ENCODE peak calls at places on chromosome 7, in eight cellular contexts. N, J, S, T, C, G, L and U are unnamed samples.

GRCh38 chr7:88331322-88331721 is 24.6 kb upstream of the STEAP4 start:
- DNase-seq in N (no peak), J (no peak), S (no peak), T (no peak), C (no peak), G (no peak), L (no peak), U (no peak)

GRCh38 chr7:99224263-99224947 is 16.5 kb upstream of the KPNA7 start:
- DNase-seq in N (peak), J (peak), S (peak), T (no peak), C (no peak), G (no peak), L (peak), U (peak)

GRCh38 chr7:22672892-22673637 is 53.9 kb upstream of the IL6 start:
- DNase-seq in N (peak), J (peak), S (no peak), T (no peak), C (no peak), G (no peak), L (no peak), U (no peak)

GRCh38 chr7:87548123-87548919 is 52.4 kb downstream of the ABCB1 start:
- DNase-seq in N (peak), J (no peak), S (peak), T (no peak), C (no peak), G (no peak), L (no peak), U (no peak)

GRCh38 chr7:134905375-134905774 is 80.9 kb upstream of the AGBL3 start:
- DNase-seq in N (peak), J (no peak), S (no peak), T (no peak), C (no peak), G (no peak), L (no peak), U (no peak)

GRCh38 chr7:79302281-79302680 is 151.2 kb downstream of the MAGI2 start:
- DNase-seq in N (no peak), J (no peak), S (no peak), T (no peak), C (no peak), G (no peak), L (no peak), U (no peak)

GRCh38 chr7:30470783-30471182 is 7.8 kb downstream of the NOD1 start:
- DNase-seq in N (peak), J (peak), S (no peak), T (no peak), C (no peak), G (no peak), L (no peak), U (no peak)

GRCh38 chr7:127504715-127505114 is 80.7 kb downstream of the GCC1 start:
- DNase-seq in N (peak), J (no peak), S (no peak), T (peak), C (no peak), G (no peak), L (peak), U (no peak)

GRCh38 chr7:2999078-2999500 is 44.6 kb downstream of the CARD11 start:
- DNase-seq in N (no peak), J (no peak), S (no peak), T (no peak), C (no peak), G (no peak), L (no peak), U (no peak)

GRCh38 chr7:82044497-82045080 is 274.7 kb upstream of the HGF start:
- DNase-seq in N (peak), J (no peak), S (peak), T (peak), C (no peak), G (no peak), L (peak), U (peak)

GRCh38 chr7:157271991-157272324 is 64.8 kb upstream of the DNAJB6 start:
- DNase-seq in N (peak), J (peak), S (no peak), T (no peak), C (no peak), G (no peak), L (no peak), U (peak)

GRCh38 chr7:141073641-141074161 is at the start of gene TMEM178B:
- DNase-seq in N (peak), J (no peak), S (no peak), T (peak), C (peak), G (no peak), L (peak), U (peak)

GRCh38 chr7:2092279-2092678 is 140.5 kb downstream of the MAD1L1 start:
- DNase-seq in N (no peak), J (no peak), S (no peak), T (no peak), C (no peak), G (no peak), L (no peak), U (no peak)

GRCh38 chr7:29035044-29035740 is 77.1 kb upstream of the TRIL start:
- DNase-seq in N (peak), J (peak), S (peak), T (no peak), C (no peak), G (no peak), L (no peak), U (no peak)

GRCh38 chr7:18064242-18064838 is 36.7 kb upstream of the PRPS1L1 start:
- DNase-seq in N (peak), J (no peak), S (no peak), T (peak), C (no peak), G (no peak), L (peak), U (no peak)

GRCh38 chr7:34761627-34762026 is 103.6 kb downstream of the NPSR1 start:
- DNase-seq in N (no peak), J (no peak), S (no peak), T (no peak), C (no peak), G (no peak), L (no peak), U (no peak)

GRCh38 chr7:105257338-105257737 is 131.4 kb downstream of the SRPK2 start:
- DNase-seq in N (peak), J (no peak), S (no peak), T (no peak), C (no peak), G (no peak), L (peak), U (no peak)

GRCh38 chr7:29426587-29426986 is 137.0 kb upstream of the PRR15 start:
- DNase-seq in N (no peak), J (no peak), S (no peak), T (no peak), C (no peak), G (no peak), L (no peak), U (no peak)

GRCh38 chr7:85483205-85483604 is 296.3 kb upstream of the SEMA3D start:
- DNase-seq in N (no peak), J (no peak), S (no peak), T (no peak), C (no peak), G (no peak), L (no peak), U (no peak)

GRCh38 chr7:38374507-38374906 is 101.1 kb upstream of the TARP start:
- DNase-seq in N (peak), J (peak), S (no peak), T (peak), C (no peak), G (no peak), L (peak), U (no peak)

GRCh38 chr7:7060828-7061599 is 121.3 kb upstream of the C1GALT1 start:
- DNase-seq in N (no peak), J (no peak), S (no peak), T (no peak), C (no peak), G (no peak), L (no peak), U (no peak)

GRCh38 chr7:135933509-135934188 is 43.5 kb downstream of the MTPN start:
- DNase-seq in N (no peak), J (no peak), S (no peak), T (no peak), C (no peak), G (no peak), L (no peak), U (no peak)

GRCh38 chr7:35849158-35849831 is 48.4 kb downstream of the SEPTIN7 start:
- DNase-seq in N (no peak), J (no peak), S (no peak), T (peak), C (no peak), G (no peak), L (peak), U (no peak)

GRCh38 chr7:12090757-12091134 is 120.3 kb upstream of the TMEM106B start:
- DNase-seq in N (no peak), J (no peak), S (no peak), T (no peak), C (no peak), G (no peak), L (no peak), U (no peak)

GRCh38 chr7:99997545-99998137 is 17.8 kb upstream of the ZKSCAN1 start:
- DNase-seq in N (peak), J (no peak), S (no peak), T (peak), C (peak), G (peak), L (no peak), U (peak)

GRCh38 chr7:85927226-85927625 is 716.5 kb upstream of the GRM3 start:
- DNase-seq in N (peak), J (no peak), S (no peak), T (no peak), C (no peak), G (no peak), L (peak), U (no peak)

GRCh38 chr7:70571403-70571911 is 560.5 kb upstream of the GALNT17 start:
- DNase-seq in N (peak), J (no peak), S (no peak), T (no peak), C (no peak), G (no peak), L (no peak), U (no peak)

GRCh38 chr7:79897166-79897565 is 237.5 kb upstream of the GNAI1 start:
- DNase-seq in N (peak), J (no peak), S (no peak), T (no peak), C (no peak), G (no peak), L (no peak), U (no peak)

GRCh38 chr7:158774916-158775315 is 54.4 kb downstream of the ESYT2 start:
- DNase-seq in N (no peak), J (no peak), S (no peak), T (no peak), C (no peak), G (no peak), L (no peak), U (no peak)

GRCh38 chr7:22874904-22875303 is 52.3 kb upstream of the TOMM7 start:
- DNase-seq in N (no peak), J (no peak), S (no peak), T (no peak), C (no peak), G (no peak), L (no peak), U (no peak)

GRCh38 chr7:34851431-34851830 is 185.9 kb downstream of the DPY19L1 start:
- DNase-seq in N (no peak), J (no peak), S (no peak), T (no peak), C (no peak), G (no peak), L (no peak), U (no peak)

GRCh38 chr7:34823650-34824258 is 165.7 kb downstream of the NPSR1 start:
- DNase-seq in N (peak), J (no peak), S (peak), T (peak), C (no peak), G (no peak), L (peak), U (peak)

GRCh38 chr7:7795736-7796135 is 77.3 kb upstream of the RPA3 start:
- DNase-seq in N (peak), J (peak), S (peak), T (no peak), C (no peak), G (no peak), L (no peak), U (no peak)

GRCh38 chr7:12647364-12648219 is 39.8 kb upstream of the ARL4A start:
- DNase-seq in N (peak), J (peak), S (peak), T (no peak), C (no peak), G (no peak), L (no peak), U (no peak)